ENCODE peak calls at places on chromosomes 4 and X, in six cellular contexts. V is IMR-90, W is heart left ventricle, D is GM12891, T is A549, P is adrenal gland. I is an unnamed sample.

GRCh38 chr4:186151499-186151898 is 39.9 kb upstream of the CYP4V2 start:
- DNase-seq in W (no peak), T (no peak), D (no peak), P (no peak), V (no peak), I (no peak)

GRCh38 chrX:53479295-53479694 is 45.1 kb upstream of the HSD17B10 start:
- DNase-seq in T (no peak), D (no peak), V (peak), W (no peak), P (no peak), I (no peak)

GRCh38 chrX:2967012-2967411 is 37.9 kb upstream of the ARSD start:
- DNase-seq in P (no peak), D (no peak), T (no peak), W (no peak), V (no peak), I (no peak)

GRCh38 chr4:51963871-51964513 is 56.2 kb downstream of the LRRC66 start:
- DNase-seq in W (no peak), P (no peak), V (no peak), T (no peak), D (no peak), I (no peak)

GRCh38 chr4:77878176-77878575 is 15.5 kb downstream of the MRPL1 start:
- DNase-seq in W (no peak), V (no peak), P (no peak), T (no peak), D (no peak), I (no peak)

GRCh38 chr4:8655411-8656184 is 63.0 kb downstream of the CPZ start:
- DNase-seq in P (no peak), V (no peak), D (no peak), W (no peak), T (no peak), I (no peak)

GRCh38 chr4:44157611-44158277 is 290.9 kb downstream of the KCTD8 start:
- DNase-seq in P (no peak), W (no peak), D (no peak), V (peak), T (no peak), I (no peak)

GRCh38 chrX:110168585-110168984 is 149.3 kb downstream of the AMMECR1 start:
- DNase-seq in P (no peak), V (peak), D (no peak), T (no peak), W (no peak), I (no peak)

GRCh38 chr4:88341227-88342192 is 37.1 kb upstream of the HERC6 start:
- DNase-seq in W (peak), D (no peak), T (peak), V (peak), P (no peak), I (peak)

GRCh38 chr4:48315728-48316630 is 25.4 kb upstream of the SLAIN2 start:
- DNase-seq in T (peak), P (peak), W (no peak), V (peak), D (peak), I (no peak)

GRCh38 chr4:156976147-156976546 is 4.5 kb upstream of the PDGFC start:
- DNase-seq in T (no peak), D (no peak), W (no peak), P (no peak), V (peak), I (no peak)

DNA sequence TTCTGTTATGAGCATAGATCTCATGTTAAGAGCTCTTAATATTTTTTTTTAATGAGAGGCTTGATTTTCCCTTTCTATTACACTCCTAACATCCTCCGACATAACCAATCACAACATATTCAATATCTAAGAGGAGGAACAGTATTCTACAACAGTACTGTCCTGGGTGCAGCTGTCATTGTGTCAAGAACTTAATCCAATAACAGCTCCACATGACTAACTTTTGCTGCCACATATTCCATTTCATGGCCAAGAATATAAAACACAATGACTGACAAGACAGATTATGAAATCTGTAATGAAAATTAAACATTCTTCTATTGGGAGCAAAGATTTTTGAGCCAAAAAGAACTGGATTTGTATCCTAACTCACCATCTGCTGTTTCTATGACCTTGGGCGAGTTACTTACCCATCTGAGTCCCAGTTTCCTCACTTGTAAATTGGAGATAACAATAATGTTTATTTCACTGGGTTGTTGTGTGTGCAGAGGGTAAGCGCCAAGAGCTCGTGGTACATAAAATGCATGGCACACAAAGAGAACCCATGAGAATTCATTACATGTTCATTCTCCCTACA is 405.6 kb downstream of the SPRY1 start:
- DNase-seq in W (no peak), P (no peak), D (no peak), T (no peak), V (no peak), I (no peak)
- TF ChIP-seq POLR2A in W (no peak), P (no peak), D (no peak), T (no peak), V (no peak), I (no peak)

GRCh38 chrX:10755477-10756334 is 135.3 kb upstream of the MID1 start:
- DNase-seq in P (no peak), V (peak), T (peak), D (no peak), W (no peak), I (no peak)

GRCh38 chrX:10759400-10759799 is 139.0 kb upstream of the MID1 start:
- DNase-seq in W (no peak), P (no peak), V (no peak), T (no peak), D (no peak), I (no peak)

GRCh38 chrX:10754445-10754844 is 134.1 kb upstream of the MID1 start:
- DNase-seq in W (no peak), T (no peak), V (no peak), D (no peak), P (no peak), I (no peak)

GRCh38 chrX:10761447-10761846 is 141.1 kb upstream of the MID1 start:
- DNase-seq in P (no peak), V (no peak), T (no peak), W (no peak), D (no peak), I (no peak)

DNA sequence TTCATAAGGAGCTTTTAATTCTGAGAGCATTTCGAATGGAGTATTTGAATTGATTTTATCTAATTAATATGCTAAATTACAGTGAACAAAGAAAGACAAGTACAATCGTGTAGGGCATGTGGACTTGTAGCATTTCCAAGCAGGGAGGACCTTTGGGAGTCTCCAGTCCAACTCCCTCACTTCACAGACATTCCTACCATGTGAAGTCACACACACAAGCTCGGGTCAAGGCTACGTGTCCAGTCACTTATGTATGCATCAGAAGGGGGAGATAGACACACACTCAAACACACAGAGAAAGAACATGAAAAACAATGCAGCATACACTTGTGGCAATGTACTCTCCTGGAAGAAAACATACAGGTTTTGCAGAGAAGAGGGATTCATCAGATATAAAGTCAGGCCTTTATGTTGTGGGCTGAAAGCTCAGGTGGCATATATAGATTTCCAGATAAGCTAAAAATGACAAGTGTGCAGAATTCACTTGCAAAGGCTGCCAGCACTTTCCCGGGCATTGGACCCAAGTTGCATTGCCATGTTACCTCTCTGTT is 136.1 kb upstream of the MID1 start:
- DNase-seq in T (peak), P (peak), W (no peak), V (peak), D (no peak), I (peak)
- TF ChIP-seq POLR2A in T (no peak), P (no peak), W (no peak), V (no peak), D (no peak), I (no peak)

DNA sequence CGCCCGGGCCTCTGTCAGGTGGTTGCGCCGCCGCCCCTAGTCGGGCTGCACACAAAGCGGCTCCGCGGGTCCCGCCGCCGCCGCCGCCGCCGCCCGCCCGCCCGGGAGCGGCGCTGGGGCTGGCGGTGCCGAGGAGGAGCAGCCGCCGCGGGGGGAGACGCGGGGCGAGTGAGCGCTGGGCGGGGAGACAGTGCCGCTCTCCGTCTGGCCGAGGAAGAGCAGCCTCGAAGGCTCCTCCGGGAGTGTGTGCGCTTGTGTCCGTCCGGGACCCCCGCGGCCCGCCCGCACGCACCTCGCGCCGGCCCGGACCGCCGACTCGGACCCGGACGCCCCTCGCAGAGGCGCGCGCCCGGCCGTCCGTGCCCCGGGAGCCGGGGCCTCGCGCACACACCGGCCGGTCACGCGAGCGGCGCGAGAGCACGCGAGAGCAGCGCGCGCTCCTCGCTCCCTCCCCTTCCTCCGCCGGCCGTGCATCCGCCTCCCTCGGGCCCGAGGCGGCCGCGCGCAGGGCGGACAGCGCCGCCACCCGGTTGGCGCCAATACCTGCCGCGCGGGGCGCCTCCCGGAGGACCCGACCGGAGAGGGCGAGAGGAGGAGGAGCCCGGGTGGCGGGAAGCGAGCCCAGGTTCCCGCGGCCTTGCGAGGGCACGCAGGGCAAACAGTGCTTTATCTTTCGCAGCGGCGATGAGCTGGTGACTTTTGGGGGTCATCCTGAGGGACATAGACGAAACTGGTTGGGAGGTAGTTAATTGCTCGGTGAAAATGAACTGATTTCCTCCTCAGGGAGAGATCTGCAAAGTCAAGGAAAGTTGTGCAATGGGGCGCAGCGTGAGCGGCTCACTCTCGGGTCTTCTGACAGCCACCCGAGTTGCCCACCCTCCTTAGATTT is at the start of gene PDS5A:
- DNase-seq in D (peak), P (peak), V (peak), T (peak), W (peak), I (peak)
- TF ChIP-seq POLR2A in D (no peak), P (peak), V (peak), T (peak), W (no peak), I (peak)

DNA sequence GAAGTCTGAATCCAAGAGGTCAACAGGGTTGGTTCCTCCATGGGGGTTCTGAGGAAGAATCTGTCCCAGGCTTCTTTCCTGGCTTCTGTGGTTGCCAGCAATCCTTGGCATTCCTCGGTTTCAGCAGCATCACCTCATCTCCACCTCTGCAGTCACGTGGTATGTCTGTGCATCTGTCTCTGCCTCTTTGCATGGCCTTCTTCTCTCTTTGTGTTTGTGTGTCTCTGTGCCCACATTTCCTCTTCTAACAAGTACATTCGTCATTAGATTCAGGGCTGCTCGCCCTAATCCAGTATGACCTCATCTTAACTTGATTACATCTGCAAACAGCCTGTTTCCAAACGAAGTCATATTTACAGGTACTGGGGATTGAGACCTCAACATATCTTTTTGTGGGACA is 114.0 kb downstream of the BCOR start:
- DNase-seq in V (peak), T (no peak), W (no peak), P (no peak), D (no peak), I (no peak)
- TF ChIP-seq POLR2A in V (no peak), T (no peak), W (no peak), P (no peak), D (no peak), I (no peak)